ENCODE peak calls at places on chromosomes 1 and 21, in seven cellular contexts. One of them, this sample, is unnamed.

GRCh38 chr21:46286668-46286982 is 483 bp downstream of the YBEY start:
- DNase-seq in SK-N-SH: no peak
- DNase-seq in GM12878: no peak
- DNase-seq in HCT116: no peak
- DNase-seq in H1: no peak
- DNase-seq in K562: no peak
- DNase-seq in HepG2: no peak
- DNase-seq in this sample: no peak

GRCh38 chr1:230641346-230641745 is 935 bp upstream of the COG2 start:
- DNase-seq in HCT116: no peak
- DNase-seq in K562: peak; percentile 17
- DNase-seq in HepG2: no peak
- DNase-seq in H1: no peak
- DNase-seq in SK-N-SH: no peak
- DNase-seq in GM12878: no peak
- DNase-seq in this sample: no peak

GRCh38 chr1:33298623-33299277 is 22.1 kb downstream of the A3GALT2 start:
- DNase-seq in HCT116: peak; percentile 47
- DNase-seq in SK-N-SH: peak; percentile 86
- DNase-seq in H1: peak; percentile 91
- DNase-seq in HepG2: peak; percentile 54
- DNase-seq in K562: peak; percentile 79
- DNase-seq in GM12878: no peak
- DNase-seq in this sample: peak; percentile 67

GRCh38 chr1:41980872-41981653 is 62.3 kb upstream of the HIVEP3 start:
- DNase-seq in SK-N-SH: no peak
- DNase-seq in GM12878: no peak
- DNase-seq in HepG2: no peak
- DNase-seq in K562: no peak
- DNase-seq in H1: peak; percentile 46
- DNase-seq in HCT116: no peak
- DNase-seq in this sample: no peak

GRCh38 chr1:110798691-110799256 is 74.2 kb upstream of the CD53 start:
- DNase-seq in K562: no peak
- DNase-seq in SK-N-SH: no peak
- DNase-seq in GM12878: no peak
- DNase-seq in H1: no peak
- DNase-seq in HCT116: no peak
- DNase-seq in HepG2: no peak
- DNase-seq in this sample: no peak

GRCh38 chr1:164754088-164754600 is 195.2 kb downstream of the PBX1 start:
- DNase-seq in HepG2: no peak
- DNase-seq in HCT116: no peak
- DNase-seq in GM12878: no peak
- DNase-seq in H1: no peak
- DNase-seq in K562: no peak
- DNase-seq in SK-N-SH: no peak
- DNase-seq in this sample: no peak

GRCh38 chr1:200028586-200029034 is 1.1 kb downstream of the NR5A2 start:
- DNase-seq in SK-N-SH: no peak
- DNase-seq in GM12878: no peak
- DNase-seq in HepG2: no peak
- DNase-seq in K562: no peak
- DNase-seq in HCT116: no peak
- DNase-seq in H1: no peak
- DNase-seq in this sample: peak; percentile 45

GRCh38 chr1:60133848-60134247 is 60.3 kb upstream of the C1orf87 start:
- DNase-seq in GM12878: no peak
- DNase-seq in HepG2: no peak
- DNase-seq in HCT116: no peak
- DNase-seq in H1: no peak
- DNase-seq in SK-N-SH: no peak
- DNase-seq in K562: no peak
- DNase-seq in this sample: no peak

GRCh38 chr1:10918531-10918930 is 93.9 kb upstream of the TARDBP start:
- DNase-seq in H1: no peak
- DNase-seq in SK-N-SH: no peak
- DNase-seq in HepG2: no peak
- DNase-seq in HCT116: no peak
- DNase-seq in GM12878: no peak
- DNase-seq in K562: no peak
- DNase-seq in this sample: no peak

GRCh38 chr1:111221633-111222286 is 5.8 kb upstream of the CHI3L2 start:
- DNase-seq in H1: no peak
- DNase-seq in GM12878: peak; percentile 100
- DNase-seq in K562: peak; percentile 16
- DNase-seq in HepG2: no peak
- DNase-seq in SK-N-SH: no peak
- DNase-seq in HCT116: no peak
- DNase-seq in this sample: no peak

GRCh38 chr1:229690662-229691061 is 64.6 kb downstream of the URB2 start:
- DNase-seq in H1: no peak
- DNase-seq in HCT116: no peak
- DNase-seq in SK-N-SH: no peak
- DNase-seq in K562: no peak
- DNase-seq in GM12878: no peak
- DNase-seq in HepG2: no peak
- DNase-seq in this sample: no peak

GRCh38 chr1:51165540-51165939 is 63.5 kb downstream of the C1orf185 start:
- DNase-seq in K562: no peak
- DNase-seq in H1: no peak
- DNase-seq in SK-N-SH: no peak
- DNase-seq in HCT116: no peak
- DNase-seq in GM12878: no peak
- DNase-seq in HepG2: no peak
- DNase-seq in this sample: no peak

GRCh38 chr1:34739613-34740012 is 15.2 kb upstream of the GJB5 start:
- DNase-seq in K562: no peak
- DNase-seq in H1: no peak
- DNase-seq in HCT116: no peak
- DNase-seq in SK-N-SH: no peak
- DNase-seq in HepG2: no peak
- DNase-seq in GM12878: no peak
- DNase-seq in this sample: no peak

GRCh38 chr1:119935373-119935772 is 39.1 kb upstream of the ADAM30 start:
- DNase-seq in K562: no peak
- DNase-seq in HCT116: no peak
- DNase-seq in SK-N-SH: no peak
- DNase-seq in HepG2: no peak
- DNase-seq in H1: no peak
- DNase-seq in GM12878: no peak
- DNase-seq in this sample: no peak

GRCh38 chr1:225691377-225691776 is 38.5 kb upstream of the ENAH start:
- DNase-seq in K562: no peak
- DNase-seq in H1: no peak
- DNase-seq in HCT116: no peak
- DNase-seq in HepG2: peak; percentile 77
- DNase-seq in SK-N-SH: no peak
- DNase-seq in GM12878: no peak
- DNase-seq in this sample: peak; percentile 81

GRCh38 chr1:174191255-174191906 is 32.1 kb downstream of the RABGAP1L start:
- DNase-seq in K562: no peak
- DNase-seq in HCT116: no peak
- DNase-seq in H1: no peak
- DNase-seq in GM12878: no peak
- DNase-seq in HepG2: no peak
- DNase-seq in SK-N-SH: no peak
- DNase-seq in this sample: peak; percentile 7
- TF ChIP-seq JUND in K562: no peak
- TF ChIP-seq JUND in HCT116: no peak
- TF ChIP-seq JUND in H1: no peak
- TF ChIP-seq JUND in GM12878: no peak
- TF ChIP-seq JUND in HepG2: no peak
- TF ChIP-seq JUND in SK-N-SH: no peak
- TF ChIP-seq JUND in this sample: no peak

GRCh38 chr1:235415008-235415904 is 48.0 kb downstream of the TBCE start:
- DNase-seq in HepG2: peak; percentile 80
- DNase-seq in K562: peak; percentile 84
- DNase-seq in HCT116: peak; percentile 59
- DNase-seq in GM12878: peak; percentile 15
- DNase-seq in H1: peak; percentile 62
- DNase-seq in SK-N-SH: peak; percentile 73
- DNase-seq in this sample: peak; percentile 91

GRCh38 chr1:235411489-235412486 is 44.6 kb downstream of the TBCE start:
- DNase-seq in HepG2: peak; percentile 80
- DNase-seq in H1: no peak
- DNase-seq in GM12878: no peak
- DNase-seq in SK-N-SH: no peak
- DNase-seq in HCT116: no peak
- DNase-seq in K562: peak; percentile 34
- DNase-seq in this sample: no peak

GRCh38 chr1:235421751-235422150 is 54.5 kb downstream of the TBCE start:
- DNase-seq in SK-N-SH: peak; percentile 63
- DNase-seq in HCT116: no peak
- DNase-seq in HepG2: no peak
- DNase-seq in H1: no peak
- DNase-seq in GM12878: no peak
- DNase-seq in K562: no peak
- DNase-seq in this sample: no peak

GRCh38 chr1:235416662-235417049 is 49.4 kb downstream of the TBCE start:
- DNase-seq in GM12878: no peak
- DNase-seq in H1: no peak
- DNase-seq in SK-N-SH: no peak
- DNase-seq in K562: no peak
- DNase-seq in HCT116: no peak
- DNase-seq in HepG2: no peak
- DNase-seq in this sample: no peak

GRCh38 chr1:235417101-235417697 is 50.0 kb downstream of the TBCE start:
- DNase-seq in K562: peak; percentile 70
- DNase-seq in HepG2: peak; percentile 60
- DNase-seq in H1: peak; percentile 85
- DNase-seq in HCT116: no peak
- DNase-seq in SK-N-SH: peak; percentile 75
- DNase-seq in GM12878: peak; percentile 34
- DNase-seq in this sample: peak; percentile 64
- TF ChIP-seq JUND in K562: peak; percentile 40
- TF ChIP-seq JUND in HepG2: no peak
- TF ChIP-seq JUND in H1: no peak
- TF ChIP-seq JUND in HCT116: no peak
- TF ChIP-seq JUND in SK-N-SH: no peak
- TF ChIP-seq JUND in GM12878: no peak
- TF ChIP-seq JUND in this sample: no peak

DNA sequence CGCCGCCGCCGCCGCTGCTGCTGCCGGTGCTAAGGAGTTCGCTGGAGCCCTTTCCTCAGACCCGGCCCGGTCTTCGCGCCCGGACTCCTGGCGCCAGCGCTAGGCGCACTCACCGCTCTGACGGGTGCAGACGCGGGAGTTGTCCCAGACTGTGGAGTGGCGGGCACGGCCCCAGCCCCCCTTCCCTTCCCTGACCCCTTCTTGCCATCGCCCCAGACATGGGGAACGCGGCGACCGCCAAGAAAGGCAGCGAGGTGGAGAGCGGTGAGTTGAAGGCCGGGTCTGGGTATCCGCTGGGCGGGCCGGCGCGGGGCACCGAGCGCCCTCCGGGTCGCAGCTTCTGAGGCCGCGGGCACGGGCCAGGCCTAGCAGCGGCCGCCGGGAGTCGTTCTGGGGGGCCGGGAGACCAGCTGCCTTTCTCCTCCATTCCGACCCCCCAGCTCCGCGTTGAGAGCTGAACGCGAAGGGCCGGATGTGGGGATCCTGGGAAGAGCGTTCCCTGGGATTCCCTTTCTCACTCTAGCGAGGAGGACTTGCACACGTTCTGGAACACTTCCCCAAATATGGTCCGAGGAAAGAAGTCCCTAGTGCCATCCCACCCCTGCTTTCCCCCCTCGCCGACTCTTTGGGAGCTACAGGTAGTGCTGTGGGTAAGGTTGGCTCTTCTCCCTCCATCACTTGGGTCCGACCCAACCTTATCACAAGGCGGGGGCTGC is 65.8 kb upstream of the PRKACB start:
- DNase-seq in HCT116: no peak
- DNase-seq in K562: peak; percentile 54
- DNase-seq in H1: peak; percentile 79
- DNase-seq in HepG2: no peak
- DNase-seq in GM12878: no peak
- DNase-seq in SK-N-SH: no peak
- DNase-seq in this sample: no peak
- TF ChIP-seq JUND in HCT116: no peak
- TF ChIP-seq JUND in K562: no peak
- TF ChIP-seq JUND in H1: no peak
- TF ChIP-seq JUND in HepG2: no peak
- TF ChIP-seq JUND in GM12878: no peak
- TF ChIP-seq JUND in SK-N-SH: no peak
- TF ChIP-seq JUND in this sample: no peak

GRCh38 chr1:216666431-216666830 is 56.8 kb downstream of the ESRRG start:
- DNase-seq in SK-N-SH: no peak
- DNase-seq in HCT116: no peak
- DNase-seq in GM12878: no peak
- DNase-seq in H1: no peak
- DNase-seq in HepG2: no peak
- DNase-seq in K562: no peak
- DNase-seq in this sample: no peak

GRCh38 chr1:216660561-216660960 is 62.7 kb downstream of the ESRRG start:
- DNase-seq in H1: no peak
- DNase-seq in HCT116: no peak
- DNase-seq in SK-N-SH: no peak
- DNase-seq in K562: no peak
- DNase-seq in GM12878: no peak
- DNase-seq in HepG2: no peak
- DNase-seq in this sample: no peak

GRCh38 chr1:216665891-216666290 is 57.3 kb downstream of the ESRRG start:
- DNase-seq in HCT116: no peak
- DNase-seq in H1: no peak
- DNase-seq in GM12878: no peak
- DNase-seq in K562: no peak
- DNase-seq in SK-N-SH: no peak
- DNase-seq in HepG2: no peak
- DNase-seq in this sample: no peak

GRCh38 chr1:216662681-216663080 is 60.5 kb downstream of the ESRRG start:
- DNase-seq in SK-N-SH: no peak
- DNase-seq in HCT116: no peak
- DNase-seq in GM12878: no peak
- DNase-seq in K562: no peak
- DNase-seq in H1: no peak
- DNase-seq in HepG2: no peak
- DNase-seq in this sample: no peak

GRCh38 chr1:216665381-216665780 is 57.8 kb downstream of the ESRRG start:
- DNase-seq in HCT116: no peak
- DNase-seq in GM12878: no peak
- DNase-seq in K562: no peak
- DNase-seq in HepG2: no peak
- DNase-seq in H1: no peak
- DNase-seq in SK-N-SH: no peak
- DNase-seq in this sample: no peak
- TF ChIP-seq JUND in HCT116: no peak
- TF ChIP-seq JUND in GM12878: no peak
- TF ChIP-seq JUND in K562: no peak
- TF ChIP-seq JUND in HepG2: no peak
- TF ChIP-seq JUND in H1: no peak
- TF ChIP-seq JUND in SK-N-SH: no peak
- TF ChIP-seq JUND in this sample: no peak

GRCh38 chr1:90721210-90722194 is 4.4 kb upstream of the BARHL2 start:
- DNase-seq in GM12878: no peak
- DNase-seq in HCT116: peak; percentile 52
- DNase-seq in SK-N-SH: peak; percentile 81
- DNase-seq in K562: peak; percentile 83
- DNase-seq in HepG2: peak; percentile 42
- DNase-seq in H1: peak; percentile 82
- DNase-seq in this sample: peak; percentile 66
- TF ChIP-seq JUND in GM12878: no peak
- TF ChIP-seq JUND in HCT116: no peak
- TF ChIP-seq JUND in SK-N-SH: no peak
- TF ChIP-seq JUND in K562: peak; percentile 12
- TF ChIP-seq JUND in HepG2: no peak
- TF ChIP-seq JUND in H1: no peak
- TF ChIP-seq JUND in this sample: no peak

GRCh38 chr1:31815307-31815645 is 546 bp downstream of the SPOCD1 start:
- DNase-seq in HepG2: no peak
- DNase-seq in K562: no peak
- DNase-seq in H1: no peak
- DNase-seq in SK-N-SH: no peak
- DNase-seq in GM12878: no peak
- DNase-seq in HCT116: no peak
- DNase-seq in this sample: no peak
- TF ChIP-seq JUND in HepG2: no peak
- TF ChIP-seq JUND in K562: no peak
- TF ChIP-seq JUND in H1: no peak
- TF ChIP-seq JUND in SK-N-SH: no peak
- TF ChIP-seq JUND in GM12878: no peak
- TF ChIP-seq JUND in HCT116: no peak
- TF ChIP-seq JUND in this sample: no peak

This sample was measured in T47D.